ENCODE peak calls at places on chromosomes 16 and 17, in four cellular contexts. Y is PC-9, N is amniotic epithelial cell, T is CD14-positive monocyte. E is an unnamed sample.

GRCh38 chr16:75000481-75001081 is 1.8 kb downstream of the ZNRF1 start:
- DNase-seq in T (peak; percentile 45), Y (no peak), N (no peak), E (no peak)

GRCh38 chr16:3304370-3304769 is 860 bp downstream of the TIGD7 start:
- DNase-seq in T (no peak), N (peak; percentile 66), Y (no peak), E (no peak)

GRCh38 chr16:49012961-49013726 is 268.5 kb downstream of the CBLN1 start:
- DNase-seq in N (no peak), Y (no peak), T (no peak), E (no peak)

GRCh38 chr17:795276-795675 is 13.1 kb downstream of the MRM3 start:
- DNase-seq in Y (no peak), N (no peak), T (no peak), E (no peak)

GRCh38 chr17:13981881-13982280 is 87.4 kb upstream of the COX10 start:
- DNase-seq in N (peak; percentile 31), T (no peak), Y (no peak), E (no peak)

GRCh38 chr17:66098040-66098439 is 93.9 kb downstream of the CEP112 start:
- DNase-seq in Y (no peak), N (no peak), T (no peak), E (no peak)

GRCh38 chr17:340074-340473 is 12.5 kb downstream of the RPH3AL start:
- DNase-seq in T (peak; percentile 36), Y (no peak), N (no peak), E (no peak)

GRCh38 chr16:88194397-88195020 is 188.2 kb upstream of the ZNF469 start:
- DNase-seq in T (no peak), Y (no peak), N (peak; percentile 6), E (no peak)

GRCh38 chr17:13346996-13347762 is 254.6 kb downstream of the HS3ST3A1 start:
- DNase-seq in Y (no peak), T (no peak), N (peak; percentile 97), E (no peak)

GRCh38 chr16:1960665-1961630 is 1.6 kb downstream of the NDUFB10 start:
- DNase-seq in N (peak; percentile 43), Y (peak; percentile 60), T (no peak), E (peak; percentile 88)

GRCh38 chr17:28738680-28739384 is 5.0 kb upstream of the TRAF4 start:
- DNase-seq in T (no peak), Y (no peak), N (no peak), E (no peak)

GRCh38 chr17:11880714-11881113 is 116.6 kb downstream of the ZNF18 start:
- DNase-seq in N (no peak), T (no peak), Y (no peak), E (peak; percentile 71)

GRCh38 chr16:89171216-89172170 is at the start of gene CDH15:
- DNase-seq in Y (peak; percentile 86), N (peak; percentile 78), T (peak; percentile 95), E (peak; percentile 99)

GRCh38 chr17:4944554-4945175 is 3.7 kb downstream of the PFN1 start:
- DNase-seq in Y (no peak), T (no peak), N (no peak), E (peak; percentile 81)

GRCh38 chr17:38702166-38702899 is 2.7 kb upstream of the MLLT6 start:
- DNase-seq in Y (peak; percentile 78), N (peak; percentile 72), T (peak; percentile 77), E (peak; percentile 94)

GRCh38 chr16:49520684-49521083 is 147.1 kb downstream of the C16orf78 start:
- DNase-seq in T (no peak), N (no peak), Y (no peak), E (peak; percentile 55)

GRCh38 chr17:45288825-45289224 is 26.9 kb upstream of the SPATA32 start:
- DNase-seq in N (no peak), Y (no peak), T (no peak), E (no peak)

GRCh38 chr17:57735707-57736106 is 9.4 kb downstream of the CCDC182 start:
- DNase-seq in Y (no peak), N (no peak), T (no peak), E (peak; percentile 74)

GRCh38 chr17:61809816-61810392 is 53.4 kb downstream of the BRIP1 start:
- DNase-seq in T (no peak), N (peak; percentile 72), Y (no peak), E (no peak)

GRCh38 chr17:3585826-3586225 is 23.4 kb downstream of the TRPV1 start:
- DNase-seq in Y (no peak), N (no peak), T (no peak), E (no peak)

GRCh38 chr16:22317625-22318024 is 20.4 kb downstream of the POLR3E start:
- DNase-seq in Y (no peak), T (no peak), N (no peak), E (no peak)

GRCh38 chr17:48427598-48427997 is 2.4 kb downstream of the SKAP1 start:
- DNase-seq in Y (no peak), N (no peak), T (no peak), E (no peak)

GRCh38 chr17:2379489-2380224 is 21.2 kb downstream of the MNT start:
- DNase-seq in N (no peak), T (no peak), Y (no peak), E (no peak)

GRCh38 chr17:50447870-50448573 is 20.7 kb downstream of the CHAD start:
- DNase-seq in Y (peak; percentile 44), T (no peak), N (peak; percentile 13), E (no peak)

GRCh38 chr17:75681289-75681688 is 14.2 kb downstream of the SAP30BP start:
- DNase-seq in N (peak; percentile 95), Y (peak; percentile 46), T (no peak), E (no peak)

E was measured in Karpas-422.